ENCODE peak calls at places on chromosomes 4 and X, in seven cellular contexts. J is MG63; W is CD8-positive, alpha-beta T cell; O is tibial artery; U is fibroblast of villous mesenchyme; M is breast epithelium; T is upper lobe of right lung. Q is an unnamed sample.

GRCh38 chr4:153409924-153410501 is 56.1 kb upstream of the TMEM131L start:
- DNase-seq in O (no peak), J (no peak), U (peak; percentile 20), M (no peak), T (no peak), W (no peak), Q (no peak)

GRCh38 chr4:2866160-2866861 is 22.7 kb downstream of the ADD1 start:
- DNase-seq in U (peak; percentile 14), O (no peak), J (no peak), W (no peak), T (no peak), M (no peak), Q (no peak)

GRCh38 chr4:26766142-26766541 is 94.5 kb upstream of the STIM2 start:
- DNase-seq in W (no peak), T (no peak), M (no peak), U (no peak), J (no peak), O (no peak), Q (no peak)

GRCh38 chr4:158890294-158890693 is 121.5 kb downstream of the FNIP2 start:
- DNase-seq in U (no peak), T (no peak), J (no peak), W (no peak), O (no peak), M (no peak), Q (no peak)

GRCh38 chr4:82798168-82799005 is at the start of gene SCD5:
- DNase-seq in W (peak; percentile 45), O (peak; percentile 75), M (peak; percentile 40), T (peak; percentile 78), J (peak; percentile 59), U (peak; percentile 81), Q (peak; percentile 72)

GRCh38 chr4:152138451-152138850 is 377.6 kb upstream of the GATB start:
- DNase-seq in M (no peak), W (peak; percentile 26), O (no peak), J (no peak), U (no peak), T (no peak), Q (no peak)

GRCh38 chr4:89788243-89789072 is 48.5 kb downstream of the SNCA start:
- DNase-seq in W (no peak), O (no peak), T (no peak), J (peak; percentile 4), M (no peak), U (no peak), Q (no peak)

GRCh38 chr4:19358015-19358414 is 893.7 kb upstream of the SLIT2 start:
- DNase-seq in M (no peak), O (no peak), T (no peak), J (no peak), W (no peak), U (peak; percentile 2), Q (no peak)

GRCh38 chr4:153126137-153126536 is 78.1 kb upstream of the TRIM2 start:
- DNase-seq in W (no peak), M (no peak), T (no peak), O (no peak), U (no peak), J (no peak), Q (no peak)

GRCh38 chrX:36867143-36867542 is 141.0 kb upstream of the FAM47C start:
- DNase-seq in M (no peak), J (no peak), U (peak; percentile 12), W (no peak), T (no peak), O (no peak), Q (peak; percentile 1)

GRCh38 chr4:8700576-8700975 is 108.0 kb downstream of the CPZ start:
- DNase-seq in W (no peak), O (peak; percentile 6), U (no peak), T (peak; percentile 26), M (no peak), J (no peak), Q (no peak)

GRCh38 chr4:6887591-6888371 is 21.8 kb upstream of the TBC1D14 start:
- DNase-seq in O (peak; percentile 64), J (no peak), W (no peak), M (no peak), U (peak; percentile 36), T (peak; percentile 64), Q (no peak)

GRCh38 chrX:10769696-10770619 is 149.6 kb upstream of the MID1 start:
- DNase-seq in M (no peak), J (peak; percentile 44), O (no peak), T (no peak), W (no peak), U (peak; percentile 21), Q (no peak)

GRCh38 chr4:19193274-19193962 is 1058.3 kb upstream of the SLIT2 start:
- DNase-seq in O (no peak), J (no peak), W (no peak), U (no peak), T (no peak), M (no peak), Q (no peak)

GRCh38 chr4:113901994-113902787 is 77.3 kb downstream of the ARSJ start:
- DNase-seq in U (no peak), M (peak; percentile 51), O (no peak), W (peak; percentile 52), J (no peak), T (peak; percentile 78), Q (no peak)

GRCh38 chr4:55396305-55397023 is 707 bp downstream of the TMEM165 start:
- DNase-seq in W (peak; percentile 5), T (peak; percentile 80), J (peak; percentile 50), O (peak; percentile 76), M (peak; percentile 21), U (peak; percentile 56), Q (peak; percentile 59)

GRCh38 chr4:43234626-43235025 is 342.1 kb downstream of the GRXCR1 start:
- DNase-seq in M (no peak), T (no peak), O (no peak), U (peak; percentile 18), W (no peak), J (peak; percentile 5), Q (no peak)

GRCh38 chrX:102957751-102958150 is 20.7 kb downstream of the RAB40AL start:
- DNase-seq in W (no peak), T (no peak), J (no peak), M (no peak), O (no peak), U (peak; percentile 8), Q (no peak)

GRCh38 chr4:150381671-150382427 is 200.1 kb upstream of the MAB21L2 start:
- DNase-seq in O (no peak), J (no peak), W (no peak), U (peak; percentile 20), M (no peak), T (no peak), Q (no peak)

GRCh38 chr4:8537041-8537461 is 43.1 kb upstream of the GPR78 start:
- DNase-seq in M (peak; percentile 83), J (peak; percentile 87), U (peak; percentile 89), W (no peak), T (no peak), O (no peak), Q (peak; percentile 84)

GRCh38 chr4:31051565-31051964 is 331.4 kb downstream of the PCDH7 start:
- DNase-seq in U (no peak), M (no peak), W (no peak), J (no peak), T (no peak), O (no peak), Q (no peak)

GRCh38 chr4:155614111-155614762 is 52.4 kb upstream of the GUCY1A1 start:
- DNase-seq in U (no peak), M (no peak), J (no peak), O (no peak), W (no peak), T (no peak), Q (no peak)

GRCh38 chr4:155618183-155618838 is 48.3 kb upstream of the GUCY1A1 start:
- DNase-seq in T (no peak), M (no peak), W (no peak), J (no peak), O (no peak), U (no peak), Q (no peak)

GRCh38 chr4:155616112-155616511 is 50.5 kb upstream of the GUCY1A1 start:
- DNase-seq in T (no peak), W (no peak), O (no peak), U (peak; percentile 60), M (no peak), J (no peak), Q (no peak)

GRCh38 chr4:155617312-155617711 is 49.3 kb upstream of the GUCY1A1 start:
- DNase-seq in J (no peak), W (no peak), O (no peak), T (no peak), M (no peak), U (peak; percentile 51), Q (no peak)

DNA sequence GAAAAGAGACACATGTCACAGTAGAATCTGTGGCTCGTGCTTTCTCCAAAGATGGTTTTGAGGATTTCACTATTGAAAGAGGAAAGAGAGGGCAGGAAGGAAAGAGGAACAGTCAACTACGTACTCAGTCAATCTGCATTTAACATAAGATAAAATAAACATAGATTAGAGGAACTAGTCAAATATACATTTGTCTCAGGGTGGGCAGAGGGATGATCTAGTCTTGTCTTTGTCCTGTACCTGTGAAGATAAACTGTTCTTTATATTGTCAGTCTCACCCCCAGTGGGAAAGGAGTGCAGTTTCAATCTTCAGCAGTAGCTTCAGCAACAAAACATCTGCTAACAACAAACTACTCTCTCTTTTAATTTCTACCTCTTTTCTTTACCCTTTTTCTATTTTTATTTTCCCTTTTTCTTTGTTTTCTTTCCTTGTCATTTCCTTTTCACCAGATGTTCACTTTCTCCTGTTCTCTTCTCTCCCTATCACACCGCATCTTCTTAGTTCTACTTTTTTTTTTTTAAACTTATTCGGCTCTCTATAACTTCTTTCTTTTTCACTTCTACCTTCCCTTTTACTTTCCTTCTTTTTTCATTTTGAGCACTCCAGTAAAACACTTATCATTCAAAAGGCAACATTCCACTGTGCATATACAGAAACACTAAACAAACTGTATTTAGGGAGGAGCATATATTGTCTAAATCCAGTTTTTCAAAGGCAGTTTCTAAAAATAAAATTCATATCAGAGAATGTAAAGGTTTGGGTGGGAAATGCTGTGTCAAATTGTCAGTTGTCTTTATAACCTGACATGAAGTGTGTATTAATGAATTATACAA is 51.4 kb upstream of the GUCY1A1 start:
- DNase-seq in W (no peak), J (no peak), T (no peak), U (no peak), M (no peak), O (no peak), Q (no peak)
- H3K4me3 ChIP-seq in W (no peak overlapping the region), J (no peak overlapping the region), T (no peak overlapping the region), U (no peak overlapping the region), M (no peak overlapping the region), O (no peak overlapping the region), Q (no peak overlapping the region)

GRCh38 chr4:180770265-180770664 is 1472.9 kb upstream of the TENM3 start:
- DNase-seq in U (no peak), W (no peak), J (no peak), M (no peak), T (no peak), O (no peak), Q (no peak)
- H3K4me3 ChIP-seq in U (no peak overlapping the region), W (no peak overlapping the region), J (no peak overlapping the region), M (no peak overlapping the region), T (no peak overlapping the region), O (no peak overlapping the region), Q (no peak overlapping the region)

DNA sequence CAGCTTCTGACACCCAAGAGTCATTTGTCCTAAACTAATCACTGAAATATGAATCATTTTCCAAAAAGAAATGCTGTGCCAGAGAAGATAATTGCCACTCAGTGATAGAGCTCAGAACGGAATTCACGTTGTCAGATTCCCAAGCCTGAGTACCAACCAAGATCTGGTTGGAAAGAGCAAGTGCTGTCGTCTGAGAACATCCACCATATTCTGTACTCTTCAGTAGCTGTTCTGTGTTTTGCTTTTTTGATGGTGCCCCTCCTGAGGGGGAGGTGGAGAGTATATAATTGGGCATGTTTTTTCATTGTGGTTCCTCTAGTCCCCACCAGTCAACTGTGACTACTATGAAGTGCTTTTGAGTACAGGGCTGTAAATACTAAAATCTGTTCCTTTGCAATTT is 13.2 kb downstream of the RUFY3 start:
- DNase-seq in O (no peak), W (no peak), J (no peak), T (no peak), M (no peak), U (peak; percentile 16), Q (no peak)
- H3K4me3 ChIP-seq in O (peak overlapping the region; percentile 32), W (peak overlapping the region; percentile 40), J (peak overlapping the region; percentile 43), T (peak overlapping the region; percentile 41), M (peak overlapping the region; percentile 29), U (peak overlapping the region; percentile 55), Q (peak overlapping the region; percentile 26)

GRCh38 chr4:177315767-177316490 is 6.3 kb downstream of the NEIL3 start:
- DNase-seq in U (peak; percentile 59), M (no peak), W (no peak), O (no peak), T (no peak), J (no peak), Q (no peak)
- H3K4me3 ChIP-seq in U (peak overlapping the region; percentile 29), M (no peak overlapping the region), W (no peak overlapping the region), O (no peak overlapping the region), T (no peak overlapping the region), J (no peak overlapping the region), Q (no peak overlapping the region)